ENCODE peak calls at places on chromosomes 1 and 21, in eight cellular contexts. K is pancreas, J is WTC11, T is GM13976, V is neural crest cell, H is psoas muscle, D is B cell, P is IMR-90. Q is an unnamed sample.

GRCh38 chr1:167219194-167219593 is 1.5 kb upstream of the POU2F1 start:
- DNase-seq in K (no peak), V (no peak), J (no peak), D (no peak), H (no peak), P (no peak), T (no peak), Q (no peak)

GRCh38 chr1:30377230-30378022 is 346.0 kb downstream of the MATN1 start:
- DNase-seq in H (no peak), K (no peak), J (no peak), V (no peak), T (no peak), D (no peak), P (no peak), Q (no peak)

GRCh38 chr1:160951443-160952128 is 3.0 kb downstream of the ITLN2 start:
- DNase-seq in D (peak), P (peak), J (peak), T (peak), V (peak), H (peak), K (peak), Q (peak)

GRCh38 chr1:155713054-155713453 is 24.2 kb downstream of the DAP3 start:
- DNase-seq in T (no peak), H (no peak), K (no peak), D (no peak), P (no peak), V (no peak), J (no peak), Q (no peak)

GRCh38 chr1:115426271-115426771 is 88.3 kb upstream of the NGF start:
- DNase-seq in V (no peak), K (peak), D (no peak), P (peak), J (no peak), H (peak), T (no peak), Q (no peak)

GRCh38 chr1:246724001-246724724 is at the start of gene SCCPDH:
- DNase-seq in D (peak), P (peak), J (peak), K (peak), T (peak), V (peak), H (peak), Q (peak)

GRCh38 chr1:43938892-43939587 is 5.4 kb downstream of the ARTN start:
- DNase-seq in K (no peak), V (no peak), P (no peak), T (no peak), J (no peak), D (no peak), H (no peak), Q (no peak)

GRCh38 chr1:1119272-1119890 is 3.5 kb upstream of the C1orf159 start:
- DNase-seq in J (no peak), T (no peak), V (no peak), H (no peak), D (no peak), K (no peak), P (no peak), Q (peak)

GRCh38 chr1:99133759-99134158 is 129.1 kb upstream of the PLPPR5 start:
- DNase-seq in V (no peak), H (no peak), K (no peak), T (no peak), D (no peak), J (no peak), P (no peak), Q (no peak)

GRCh38 chr1:218679988-218680743 is 335.0 kb downstream of the TGFB2 start:
- DNase-seq in V (no peak), T (no peak), H (no peak), J (no peak), P (no peak), K (no peak), D (no peak), Q (no peak)

GRCh38 chr1:161915051-161915503 is 108.6 kb downstream of the OLFML2B start:
- DNase-seq in J (no peak), K (no peak), T (peak), D (no peak), H (no peak), P (peak), V (no peak), Q (no peak)

GRCh38 chr1:166822385-166822784 is 16.9 kb upstream of the POGK start:
- DNase-seq in D (no peak), P (no peak), J (peak), K (no peak), T (no peak), H (no peak), V (no peak), Q (no peak)

GRCh38 chr1:157377216-157377821 is 175.0 kb downstream of the FCRL5 start:
- DNase-seq in V (peak), J (peak), D (no peak), H (no peak), K (no peak), T (no peak), P (peak), Q (peak)

GRCh38 chr1:36224537-36225297 is 474 bp downstream of the THRAP3 start:
- DNase-seq in H (peak), V (peak), P (peak), D (no peak), K (peak), T (peak), J (peak), Q (no peak)

GRCh38 chr1:6272476-6273270 is 11.8 kb upstream of the GPR153 start:
- DNase-seq in H (no peak), V (no peak), K (no peak), J (peak), P (no peak), D (no peak), T (no peak), Q (no peak)

GRCh38 chr1:40651138-40651857 is 14.2 kb downstream of the RIMS3 start:
- DNase-seq in J (no peak), D (no peak), V (no peak), H (no peak), P (no peak), K (no peak), T (no peak), Q (no peak)

GRCh38 chr1:19073311-19074186 is 117.1 kb upstream of the IFFO2 start:
- DNase-seq in K (no peak), V (no peak), H (peak), D (no peak), J (no peak), T (no peak), P (no peak), Q (no peak)

GRCh38 chr1:1956586-1957532 is 37.8 kb upstream of the TMEM52 start:
- DNase-seq in T (no peak), V (no peak), J (no peak), D (no peak), H (no peak), P (no peak), K (no peak), Q (no peak)

GRCh38 chr1:220890582-220890981 is 11.3 kb downstream of the HLX start:
- DNase-seq in T (no peak), P (no peak), D (no peak), V (no peak), K (no peak), H (no peak), J (no peak), Q (no peak)

GRCh38 chr1:20717452-20718342 is at the start of gene KIF17:
- DNase-seq in J (peak), D (peak), P (peak), V (peak), H (peak), T (peak), K (peak), Q (peak)

GRCh38 chr1:5597991-5598823 is 394.0 kb downstream of the NPHP4 start:
- DNase-seq in D (no peak), J (no peak), T (no peak), H (peak), K (no peak), P (no peak), V (no peak), Q (no peak)

GRCh38 chr1:10631121-10631810 is 156.5 kb downstream of the PEX14 start:
- DNase-seq in H (peak), D (no peak), P (no peak), V (no peak), K (no peak), J (peak), T (no peak), Q (no peak)

GRCh38 chr1:90579212-90579802 is 137.8 kb downstream of the BARHL2 start:
- DNase-seq in T (peak), D (peak), J (no peak), H (no peak), P (peak), V (no peak), K (no peak), Q (no peak)

GRCh38 chr1:7912743-7913557 is 27.7 kb downstream of the TNFRSF9 start:
- DNase-seq in H (no peak), K (no peak), D (no peak), V (no peak), J (no peak), P (no peak), T (no peak), Q (no peak)

GRCh38 chr1:197776348-197777082 is 1.2 kb upstream of the DENND1B start:
- DNase-seq in H (no peak), V (no peak), D (no peak), T (no peak), J (no peak), K (no peak), P (peak), Q (no peak)

GRCh38 chr21:36965720-36966065 is 776 bp downstream of the HLCS start:
- DNase-seq in H (no peak), J (no peak), V (no peak), D (no peak), P (no peak), K (no peak), T (no peak), Q (no peak)

GRCh38 chr1:3632716-3633343 is 8.0 kb downstream of the TPRG1L start:
- DNase-seq in P (no peak), H (no peak), V (no peak), T (no peak), J (peak), K (no peak), D (no peak), Q (no peak)

GRCh38 chr21:45578811-45579381 is 36.7 kb upstream of the SLC19A1 start:
- DNase-seq in V (no peak), K (no peak), P (no peak), D (no peak), H (no peak), J (peak), T (no peak), Q (peak)

GRCh38 chr1:14924012-14924452 is 229.5 kb upstream of the TMEM51 start:
- DNase-seq in V (peak), K (peak), T (peak), P (peak), D (peak), H (peak), J (peak), Q (peak)

GRCh38 chr21:25626752-25627151 is 12.3 kb upstream of the JAM2 start:
- DNase-seq in J (no peak), V (no peak), K (no peak), P (no peak), D (no peak), T (no peak), H (peak), Q (no peak)

GRCh38 chr1:3481836-3482589 is 27.5 kb downstream of the ARHGEF16 start:
- DNase-seq in K (no peak), T (no peak), H (no peak), D (no peak), J (no peak), P (no peak), V (no peak), Q (no peak)

GRCh38 chr1:119141020-119141424 is 569 bp upstream of the WARS2 start:
- DNase-seq in P (no peak), T (no peak), V (peak), J (peak), K (peak), H (peak), D (no peak), Q (peak)
- TF ChIP-seq CTCF in P (peak), T (peak), V (peak), J (peak), K (no peak), H (no peak), D (no peak), Q (peak)

GRCh38 chr1:209435654-209436566 is 147.6 kb upstream of the CAMK1G start:
- DNase-seq in K (peak), J (peak), T (peak), V (peak), D (no peak), P (peak), H (peak), Q (no peak)
- TF ChIP-seq CTCF in K (peak), J (peak), T (peak), V (peak), D (peak), P (peak), H (peak), Q (no peak)

DNA sequence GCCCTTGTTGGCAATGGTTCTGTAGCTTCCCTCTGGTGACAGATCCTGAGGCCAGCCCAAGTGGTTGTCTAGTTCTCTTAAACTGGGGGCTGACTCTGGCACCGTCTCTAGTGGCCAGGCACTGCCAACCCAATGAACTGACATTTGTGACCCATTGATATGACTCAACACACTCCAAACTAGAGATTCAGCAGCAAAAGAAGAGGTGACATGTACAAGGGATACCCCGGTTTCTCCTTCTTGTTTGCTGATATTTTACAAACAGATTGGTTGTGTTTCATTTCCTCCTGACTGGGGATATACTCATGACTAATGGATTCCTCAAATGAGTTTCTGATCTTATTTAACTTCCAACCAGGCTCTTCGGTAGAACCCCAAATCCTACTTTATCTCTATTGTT is 65.9 kb upstream of the DNAJC6 start:
- DNase-seq in J (no peak), V (no peak), T (no peak), P (no peak), K (no peak), D (no peak), H (no peak), Q (no peak)
- TF ChIP-seq CTCF in J (no peak), V (no peak), T (no peak), P (no peak), K (no peak), D (no peak), H (no peak), Q (no peak)

GRCh38 chr1:71046891-71047634 is 553 bp downstream of the PTGER3 start:
- DNase-seq in T (peak), J (peak), K (no peak), D (peak), P (no peak), V (no peak), H (peak), Q (peak)

GRCh38 chr1:71053758-71054157 is 6.1 kb upstream of the PTGER3 start:
- DNase-seq in D (no peak), J (no peak), K (no peak), V (no peak), P (no peak), T (no peak), H (peak), Q (no peak)

GRCh38 chr1:71053146-71053545 is 5.5 kb upstream of the PTGER3 start:
- DNase-seq in H (no peak), D (no peak), P (no peak), V (no peak), K (no peak), T (no peak), J (no peak), Q (no peak)

GRCh38 chr1:71047635-71048607 is at the start of gene PTGER3:
- DNase-seq in P (no peak), J (peak), V (peak), K (peak), H (peak), T (peak), D (peak), Q (peak)

DNA sequence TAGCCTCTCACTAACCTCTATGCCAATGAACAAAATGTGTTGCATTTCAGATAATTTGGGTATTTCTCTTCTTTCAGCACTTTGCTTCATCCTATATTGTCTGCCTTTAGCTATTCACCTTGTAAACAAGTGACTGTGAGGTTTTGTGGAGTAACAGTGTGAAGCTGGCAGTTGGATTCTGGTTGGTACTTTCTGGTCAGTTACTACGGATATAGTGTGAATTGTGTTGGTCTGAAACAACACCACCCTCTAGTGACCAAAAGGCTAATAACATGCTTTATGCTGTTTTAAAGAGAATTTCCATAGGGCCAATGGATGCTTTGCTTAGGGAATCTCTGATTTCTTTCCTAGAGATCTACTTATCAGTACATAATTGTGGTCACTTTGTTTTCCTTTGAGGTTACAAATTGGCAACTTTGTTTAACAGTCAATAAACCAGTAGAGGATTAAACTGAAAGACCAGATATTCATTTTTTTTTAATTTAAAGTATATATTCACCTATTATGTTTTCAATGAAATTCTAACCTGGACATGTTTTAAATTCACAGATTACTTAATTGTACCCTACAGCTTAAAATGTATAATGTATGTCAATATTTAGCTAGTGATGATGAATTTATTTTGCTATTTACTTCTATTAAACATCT is 2.5 kb upstream of the PTGER3 start:
- DNase-seq in D (peak), V (peak), K (no peak), H (no peak), T (peak), P (peak), J (no peak), Q (no peak)
- TF ChIP-seq CTCF in D (peak), V (peak), K (peak), H (peak), T (peak), P (peak), J (peak), Q (peak)

GRCh38 chr1:152960452-152961044 is 9.9 kb upstream of the SPRR4 start:
- DNase-seq in V (no peak), K (no peak), P (no peak), D (no peak), T (peak), J (peak), H (no peak), Q (no peak)
- TF ChIP-seq CTCF in V (no peak), K (no peak), P (no peak), D (no peak), T (no peak), J (no peak), H (no peak), Q (no peak)

GRCh38 chr1:150213170-150214098 is 22.5 kb downstream of the ANP32E start:
- DNase-seq in D (peak), V (peak), H (peak), K (peak), J (peak), T (peak), P (peak), Q (peak)
- TF ChIP-seq CTCF in D (peak), V (peak), H (no peak), K (no peak), J (no peak), T (peak), P (peak), Q (peak)

DNA sequence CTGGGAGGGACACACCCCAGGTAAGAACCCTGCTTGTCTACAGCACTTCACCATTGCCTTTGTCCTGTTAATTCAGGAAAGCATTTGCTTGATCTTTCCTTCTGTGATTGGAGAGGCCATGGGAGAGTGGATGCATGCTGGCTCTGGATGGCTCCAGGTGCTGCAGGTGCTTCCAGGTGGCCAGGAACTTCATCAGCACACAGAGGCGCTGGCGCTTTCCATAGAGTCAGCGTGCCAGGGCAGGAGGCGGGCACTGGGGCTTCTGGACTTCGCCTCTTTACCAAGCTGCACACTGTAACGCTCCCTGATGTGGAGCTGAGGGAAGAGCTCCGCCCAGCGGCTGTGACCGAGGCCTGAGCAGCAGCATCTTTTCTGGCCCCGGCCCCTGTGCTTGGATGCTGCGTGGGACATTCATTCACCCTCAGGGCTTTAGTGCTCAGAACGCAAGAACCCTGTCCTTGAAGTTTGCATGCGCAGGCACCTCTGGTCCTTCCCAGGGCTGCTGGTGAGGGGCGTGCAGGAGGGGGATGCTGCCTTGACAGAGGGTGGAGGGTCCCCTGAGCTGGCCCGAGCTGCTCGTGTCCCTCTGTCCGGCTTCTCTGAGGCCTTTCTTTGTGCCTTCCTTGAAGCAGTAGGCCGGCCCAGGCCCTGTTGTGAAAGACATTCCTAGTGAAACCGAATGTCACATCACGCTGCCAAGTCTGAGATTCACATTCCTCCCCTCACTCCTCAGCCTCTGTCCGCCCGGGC is 1.6 kb upstream of the MX2 start:
- DNase-seq in P (peak), T (no peak), J (peak), K (peak), H (peak), D (no peak), V (no peak), Q (no peak)
- TF ChIP-seq CTCF in P (no peak), T (no peak), J (no peak), K (peak), H (no peak), D (no peak), V (peak), Q (no peak)

GRCh38 chr1:77950873-77951272 is 28.0 kb downstream of the FUBP1 start:
- DNase-seq in D (no peak), V (no peak), H (no peak), P (no peak), T (no peak), J (no peak), K (no peak), Q (no peak)

GRCh38 chr1:77951328-77951727 is 27.5 kb downstream of the FUBP1 start:
- DNase-seq in D (no peak), V (no peak), H (no peak), J (no peak), K (no peak), T (no peak), P (no peak), Q (no peak)

GRCh38 chr1:77953907-77954306 is 25.0 kb downstream of the FUBP1 start:
- DNase-seq in T (no peak), D (no peak), J (no peak), K (no peak), P (no peak), V (no peak), H (no peak), Q (no peak)

GRCh38 chr1:77945345-77945744 is 33.5 kb downstream of the FUBP1 start:
- DNase-seq in V (no peak), P (no peak), K (no peak), D (no peak), H (no peak), J (no peak), T (no peak), Q (no peak)

DNA sequence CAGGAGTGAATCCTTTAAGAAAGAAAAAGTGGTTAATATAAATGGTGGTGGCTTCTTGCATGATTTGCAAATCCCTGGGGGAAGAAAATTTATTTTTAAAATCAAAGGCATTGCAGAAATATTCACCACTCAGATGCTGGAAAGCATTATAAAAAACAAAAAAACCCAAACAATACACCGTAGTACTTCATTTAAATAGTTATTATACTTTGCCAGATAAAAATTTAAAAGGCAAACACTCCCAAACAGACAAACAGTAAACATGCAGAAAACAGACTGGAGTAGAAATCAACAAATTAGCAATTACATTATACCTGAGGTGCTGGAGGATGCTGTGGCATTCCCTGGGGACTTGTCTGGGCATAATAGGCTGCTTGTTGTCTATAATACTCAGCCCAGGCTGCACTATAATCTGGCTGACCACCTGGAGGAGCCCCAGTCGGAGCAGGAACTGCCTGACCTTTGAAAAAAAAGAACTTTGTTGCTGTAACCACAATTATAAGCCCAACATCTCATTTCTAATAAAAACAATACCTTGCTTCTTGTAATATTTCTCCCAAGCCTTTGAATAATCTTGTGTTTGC is 29.9 kb downstream of the FUBP1 start:
- DNase-seq in K (no peak), P (peak), T (no peak), H (no peak), V (no peak), D (no peak), J (no peak), Q (no peak)
- TF ChIP-seq CTCF in K (no peak), P (peak), T (peak), H (peak), V (no peak), D (no peak), J (no peak), Q (no peak)

GRCh38 chr1:41868241-41868953 is 50.3 kb downstream of the HIVEP3 start:
- DNase-seq in V (no peak), T (peak), J (no peak), P (no peak), D (peak), H (no peak), K (no peak), Q (no peak)
- TF ChIP-seq CTCF in V (no peak), T (peak), J (no peak), P (no peak), D (peak), H (peak), K (no peak), Q (no peak)